ENCODE peak calls at places on chromosomes 11 and 22, in nine cellular contexts. One of them, this sample, is unnamed.

GRCh38 chr22:18079706-18080230 is 2.0 kb downstream of the PEX26 start:
- DNase-seq in stimulated activated naive CD8-positive, alpha-beta T cell treated with anti-CD3 and anti-CD28 coated beads, Interleukin-15, amount 100 ng/mL, for 72 hours: no peak
- DNase-seq in RWPE2: no peak
- DNase-seq in GM03348: no peak
- DNase-seq in GM20000: no peak
- DNase-seq in stimulated activated CD8-positive, alpha-beta memory T cell treated with anti-CD3 and anti-CD28 coated beads, Interleukin-2, amount 100 ng/mL, for 48 hours: no peak
- DNase-seq in amniotic stem cell: no peak
- DNase-seq in SW480: no peak
- DNase-seq in HCT116: no peak
- DNase-seq in this sample: no peak

GRCh38 chr11:14451825-14452224 is 47.8 kb downstream of the COPB1 start:
- DNase-seq in stimulated activated naive CD8-positive, alpha-beta T cell treated with anti-CD3 and anti-CD28 coated beads, Interleukin-15, amount 100 ng/mL, for 72 hours: no peak
- DNase-seq in RWPE2: no peak
- DNase-seq in GM03348: no peak
- DNase-seq in GM20000: no peak
- DNase-seq in stimulated activated CD8-positive, alpha-beta memory T cell treated with anti-CD3 and anti-CD28 coated beads, Interleukin-2, amount 100 ng/mL, for 48 hours: no peak
- DNase-seq in amniotic stem cell: no peak
- DNase-seq in SW480: no peak
- DNase-seq in HCT116: no peak
- DNase-seq in this sample: no peak

GRCh38 chr11:113305440-113306336 is 8.7 kb upstream of the TTC12 start:
- DNase-seq in stimulated activated naive CD8-positive, alpha-beta T cell treated with anti-CD3 and anti-CD28 coated beads, Interleukin-15, amount 100 ng/mL, for 72 hours: peak
- DNase-seq in RWPE2: no peak
- DNase-seq in GM03348: peak
- DNase-seq in GM20000: peak
- DNase-seq in stimulated activated CD8-positive, alpha-beta memory T cell treated with anti-CD3 and anti-CD28 coated beads, Interleukin-2, amount 100 ng/mL, for 48 hours: peak
- DNase-seq in amniotic stem cell: peak
- DNase-seq in SW480: peak
- DNase-seq in HCT116: peak
- DNase-seq in this sample: no peak

GRCh38 chr11:64880240-64881001 is 2.0 kb upstream of the EHD1 start:
- DNase-seq in stimulated activated naive CD8-positive, alpha-beta T cell treated with anti-CD3 and anti-CD28 coated beads, Interleukin-15, amount 100 ng/mL, for 72 hours: no peak
- DNase-seq in RWPE2: no peak
- DNase-seq in GM03348: no peak
- DNase-seq in GM20000: peak
- DNase-seq in stimulated activated CD8-positive, alpha-beta memory T cell treated with anti-CD3 and anti-CD28 coated beads, Interleukin-2, amount 100 ng/mL, for 48 hours: no peak
- DNase-seq in amniotic stem cell: no peak
- DNase-seq in SW480: no peak
- DNase-seq in HCT116: no peak
- DNase-seq in this sample: no peak

GRCh38 chr11:10993186-10993585 is 135.3 kb upstream of the ZBED5 start:
- DNase-seq in stimulated activated naive CD8-positive, alpha-beta T cell treated with anti-CD3 and anti-CD28 coated beads, Interleukin-15, amount 100 ng/mL, for 72 hours: no peak
- DNase-seq in RWPE2: no peak
- DNase-seq in GM03348: no peak
- DNase-seq in GM20000: no peak
- DNase-seq in stimulated activated CD8-positive, alpha-beta memory T cell treated with anti-CD3 and anti-CD28 coated beads, Interleukin-2, amount 100 ng/mL, for 48 hours: no peak
- DNase-seq in amniotic stem cell: no peak
- DNase-seq in SW480: no peak
- DNase-seq in HCT116: no peak
- DNase-seq in this sample: no peak

GRCh38 chr11:117300773-117301172 is 9.6 kb downstream of the BACE1-AS start:
- DNase-seq in stimulated activated naive CD8-positive, alpha-beta T cell treated with anti-CD3 and anti-CD28 coated beads, Interleukin-15, amount 100 ng/mL, for 72 hours: no peak
- DNase-seq in RWPE2: no peak
- DNase-seq in GM03348: peak
- DNase-seq in GM20000: no peak
- DNase-seq in stimulated activated CD8-positive, alpha-beta memory T cell treated with anti-CD3 and anti-CD28 coated beads, Interleukin-2, amount 100 ng/mL, for 48 hours: no peak
- DNase-seq in amniotic stem cell: no peak
- DNase-seq in SW480: no peak
- DNase-seq in HCT116: no peak
- DNase-seq in this sample: no peak

GRCh38 chr11:61961570-61962212 is 5.7 kb downstream of the FTH1 start:
- DNase-seq in stimulated activated naive CD8-positive, alpha-beta T cell treated with anti-CD3 and anti-CD28 coated beads, Interleukin-15, amount 100 ng/mL, for 72 hours: no peak
- DNase-seq in RWPE2: no peak
- DNase-seq in GM03348: no peak
- DNase-seq in GM20000: no peak
- DNase-seq in stimulated activated CD8-positive, alpha-beta memory T cell treated with anti-CD3 and anti-CD28 coated beads, Interleukin-2, amount 100 ng/mL, for 48 hours: no peak
- DNase-seq in amniotic stem cell: peak
- DNase-seq in SW480: peak
- DNase-seq in HCT116: no peak
- DNase-seq in this sample: no peak

GRCh38 chr22:36850682-36851081 is 10.1 kb upstream of the NCF4 start:
- DNase-seq in stimulated activated naive CD8-positive, alpha-beta T cell treated with anti-CD3 and anti-CD28 coated beads, Interleukin-15, amount 100 ng/mL, for 72 hours: no peak
- DNase-seq in RWPE2: no peak
- DNase-seq in GM03348: no peak
- DNase-seq in GM20000: no peak
- DNase-seq in stimulated activated CD8-positive, alpha-beta memory T cell treated with anti-CD3 and anti-CD28 coated beads, Interleukin-2, amount 100 ng/mL, for 48 hours: no peak
- DNase-seq in amniotic stem cell: no peak
- DNase-seq in SW480: no peak
- DNase-seq in HCT116: no peak
- DNase-seq in this sample: no peak

GRCh38 chr11:103450241-103450640 is 341.0 kb downstream of the DYNC2H1 start:
- DNase-seq in stimulated activated naive CD8-positive, alpha-beta T cell treated with anti-CD3 and anti-CD28 coated beads, Interleukin-15, amount 100 ng/mL, for 72 hours: no peak
- DNase-seq in RWPE2: no peak
- DNase-seq in GM03348: peak
- DNase-seq in GM20000: no peak
- DNase-seq in stimulated activated CD8-positive, alpha-beta memory T cell treated with anti-CD3 and anti-CD28 coated beads, Interleukin-2, amount 100 ng/mL, for 48 hours: no peak
- DNase-seq in amniotic stem cell: no peak
- DNase-seq in SW480: no peak
- DNase-seq in HCT116: no peak
- DNase-seq in this sample: no peak

GRCh38 chr11:11296434-11296833 is 56.6 kb downstream of the CSNK2A3 start:
- DNase-seq in stimulated activated naive CD8-positive, alpha-beta T cell treated with anti-CD3 and anti-CD28 coated beads, Interleukin-15, amount 100 ng/mL, for 72 hours: no peak
- DNase-seq in RWPE2: no peak
- DNase-seq in GM03348: no peak
- DNase-seq in GM20000: no peak
- DNase-seq in stimulated activated CD8-positive, alpha-beta memory T cell treated with anti-CD3 and anti-CD28 coated beads, Interleukin-2, amount 100 ng/mL, for 48 hours: no peak
- DNase-seq in amniotic stem cell: no peak
- DNase-seq in SW480: no peak
- DNase-seq in HCT116: no peak
- DNase-seq in this sample: no peak

GRCh38 chr22:37212174-37212906 is at the start of gene SSTR3:
- DNase-seq in stimulated activated naive CD8-positive, alpha-beta T cell treated with anti-CD3 and anti-CD28 coated beads, Interleukin-15, amount 100 ng/mL, for 72 hours: no peak
- DNase-seq in RWPE2: peak
- DNase-seq in GM03348: peak
- DNase-seq in GM20000: no peak
- DNase-seq in stimulated activated CD8-positive, alpha-beta memory T cell treated with anti-CD3 and anti-CD28 coated beads, Interleukin-2, amount 100 ng/mL, for 48 hours: no peak
- DNase-seq in amniotic stem cell: no peak
- DNase-seq in SW480: no peak
- DNase-seq in HCT116: no peak
- DNase-seq in this sample: no peak

GRCh38 chr11:113474362-113475159 is 637 bp downstream of the DRD2 start:
- DNase-seq in stimulated activated naive CD8-positive, alpha-beta T cell treated with anti-CD3 and anti-CD28 coated beads, Interleukin-15, amount 100 ng/mL, for 72 hours: peak
- DNase-seq in RWPE2: peak
- DNase-seq in GM03348: peak
- DNase-seq in GM20000: peak
- DNase-seq in stimulated activated CD8-positive, alpha-beta memory T cell treated with anti-CD3 and anti-CD28 coated beads, Interleukin-2, amount 100 ng/mL, for 48 hours: peak
- DNase-seq in amniotic stem cell: peak
- DNase-seq in SW480: peak
- DNase-seq in HCT116: no peak
- DNase-seq in this sample: no peak

GRCh38 chr11:69317401-69318092 is 23.6 kb downstream of the MYEOV start:
- DNase-seq in stimulated activated naive CD8-positive, alpha-beta T cell treated with anti-CD3 and anti-CD28 coated beads, Interleukin-15, amount 100 ng/mL, for 72 hours: no peak
- DNase-seq in RWPE2: peak
- DNase-seq in GM03348: no peak
- DNase-seq in GM20000: no peak
- DNase-seq in stimulated activated CD8-positive, alpha-beta memory T cell treated with anti-CD3 and anti-CD28 coated beads, Interleukin-2, amount 100 ng/mL, for 48 hours: no peak
- DNase-seq in amniotic stem cell: no peak
- DNase-seq in SW480: no peak
- DNase-seq in HCT116: no peak
- DNase-seq in this sample: no peak

GRCh38 chr22:31973739-31974138 is 29.4 kb downstream of the YWHAH start:
- DNase-seq in stimulated activated naive CD8-positive, alpha-beta T cell treated with anti-CD3 and anti-CD28 coated beads, Interleukin-15, amount 100 ng/mL, for 72 hours: no peak
- DNase-seq in RWPE2: no peak
- DNase-seq in GM03348: no peak
- DNase-seq in GM20000: no peak
- DNase-seq in stimulated activated CD8-positive, alpha-beta memory T cell treated with anti-CD3 and anti-CD28 coated beads, Interleukin-2, amount 100 ng/mL, for 48 hours: no peak
- DNase-seq in amniotic stem cell: no peak
- DNase-seq in SW480: no peak
- DNase-seq in HCT116: no peak
- DNase-seq in this sample: no peak

GRCh38 chr22:32708835-32709234 is 92.7 kb upstream of the TIMP3 start:
- DNase-seq in stimulated activated naive CD8-positive, alpha-beta T cell treated with anti-CD3 and anti-CD28 coated beads, Interleukin-15, amount 100 ng/mL, for 72 hours: no peak
- DNase-seq in RWPE2: no peak
- DNase-seq in GM03348: peak
- DNase-seq in GM20000: no peak
- DNase-seq in stimulated activated CD8-positive, alpha-beta memory T cell treated with anti-CD3 and anti-CD28 coated beads, Interleukin-2, amount 100 ng/mL, for 48 hours: no peak
- DNase-seq in amniotic stem cell: peak
- DNase-seq in SW480: no peak
- DNase-seq in HCT116: no peak
- DNase-seq in this sample: no peak

GRCh38 chr11:10990160-10990559 is 132.3 kb upstream of the ZBED5 start:
- DNase-seq in stimulated activated naive CD8-positive, alpha-beta T cell treated with anti-CD3 and anti-CD28 coated beads, Interleukin-15, amount 100 ng/mL, for 72 hours: no peak
- DNase-seq in RWPE2: no peak
- DNase-seq in GM03348: no peak
- DNase-seq in GM20000: no peak
- DNase-seq in stimulated activated CD8-positive, alpha-beta memory T cell treated with anti-CD3 and anti-CD28 coated beads, Interleukin-2, amount 100 ng/mL, for 48 hours: no peak
- DNase-seq in amniotic stem cell: no peak
- DNase-seq in SW480: no peak
- DNase-seq in HCT116: no peak
- DNase-seq in this sample: no peak

GRCh38 chr11:107301886-107302285 is 155.7 kb downstream of the CWF19L2 start:
- DNase-seq in stimulated activated naive CD8-positive, alpha-beta T cell treated with anti-CD3 and anti-CD28 coated beads, Interleukin-15, amount 100 ng/mL, for 72 hours: no peak
- DNase-seq in RWPE2: no peak
- DNase-seq in GM03348: no peak
- DNase-seq in GM20000: no peak
- DNase-seq in stimulated activated CD8-positive, alpha-beta memory T cell treated with anti-CD3 and anti-CD28 coated beads, Interleukin-2, amount 100 ng/mL, for 48 hours: no peak
- DNase-seq in amniotic stem cell: no peak
- DNase-seq in SW480: peak
- DNase-seq in HCT116: no peak
- DNase-seq in this sample: no peak

GRCh38 chr11:80031014-80031565 is 590.3 kb upstream of the TENM4 start:
- DNase-seq in stimulated activated naive CD8-positive, alpha-beta T cell treated with anti-CD3 and anti-CD28 coated beads, Interleukin-15, amount 100 ng/mL, for 72 hours: no peak
- DNase-seq in RWPE2: no peak
- DNase-seq in GM03348: no peak
- DNase-seq in GM20000: no peak
- DNase-seq in stimulated activated CD8-positive, alpha-beta memory T cell treated with anti-CD3 and anti-CD28 coated beads, Interleukin-2, amount 100 ng/mL, for 48 hours: no peak
- DNase-seq in amniotic stem cell: no peak
- DNase-seq in SW480: no peak
- DNase-seq in HCT116: no peak
- DNase-seq in this sample: no peak

GRCh38 chr22:43053176-43053575 is 36.0 kb downstream of the TTLL1 start:
- DNase-seq in stimulated activated naive CD8-positive, alpha-beta T cell treated with anti-CD3 and anti-CD28 coated beads, Interleukin-15, amount 100 ng/mL, for 72 hours: no peak
- DNase-seq in RWPE2: no peak
- DNase-seq in GM03348: no peak
- DNase-seq in GM20000: no peak
- DNase-seq in stimulated activated CD8-positive, alpha-beta memory T cell treated with anti-CD3 and anti-CD28 coated beads, Interleukin-2, amount 100 ng/mL, for 48 hours: no peak
- DNase-seq in amniotic stem cell: no peak
- DNase-seq in SW480: no peak
- DNase-seq in HCT116: no peak
- DNase-seq in this sample: no peak

GRCh38 chr11:114317738-114318137 is 21.5 kb downstream of the NNMT start:
- DNase-seq in stimulated activated naive CD8-positive, alpha-beta T cell treated with anti-CD3 and anti-CD28 coated beads, Interleukin-15, amount 100 ng/mL, for 72 hours: no peak
- DNase-seq in RWPE2: no peak
- DNase-seq in GM03348: peak
- DNase-seq in GM20000: no peak
- DNase-seq in stimulated activated CD8-positive, alpha-beta memory T cell treated with anti-CD3 and anti-CD28 coated beads, Interleukin-2, amount 100 ng/mL, for 48 hours: no peak
- DNase-seq in amniotic stem cell: no peak
- DNase-seq in SW480: peak
- DNase-seq in HCT116: peak
- DNase-seq in this sample: no peak

GRCh38 chr22:22996511-22997261 is 73.6 kb upstream of the GNAZ start:
- DNase-seq in stimulated activated naive CD8-positive, alpha-beta T cell treated with anti-CD3 and anti-CD28 coated beads, Interleukin-15, amount 100 ng/mL, for 72 hours: no peak
- DNase-seq in RWPE2: no peak
- DNase-seq in GM03348: no peak
- DNase-seq in GM20000: no peak
- DNase-seq in stimulated activated CD8-positive, alpha-beta memory T cell treated with anti-CD3 and anti-CD28 coated beads, Interleukin-2, amount 100 ng/mL, for 48 hours: no peak
- DNase-seq in amniotic stem cell: no peak
- DNase-seq in SW480: no peak
- DNase-seq in HCT116: no peak
- DNase-seq in this sample: no peak

GRCh38 chr11:129538323-129538722 is 162.7 kb downstream of the BARX2 start:
- DNase-seq in stimulated activated naive CD8-positive, alpha-beta T cell treated with anti-CD3 and anti-CD28 coated beads, Interleukin-15, amount 100 ng/mL, for 72 hours: no peak
- DNase-seq in RWPE2: no peak
- DNase-seq in GM03348: no peak
- DNase-seq in GM20000: no peak
- DNase-seq in stimulated activated CD8-positive, alpha-beta memory T cell treated with anti-CD3 and anti-CD28 coated beads, Interleukin-2, amount 100 ng/mL, for 48 hours: no peak
- DNase-seq in amniotic stem cell: no peak
- DNase-seq in SW480: no peak
- DNase-seq in HCT116: no peak
- DNase-seq in this sample: no peak

GRCh38 chr11:57932105-57932504 is 91.6 kb upstream of the OR9Q1 start:
- DNase-seq in stimulated activated naive CD8-positive, alpha-beta T cell treated with anti-CD3 and anti-CD28 coated beads, Interleukin-15, amount 100 ng/mL, for 72 hours: no peak
- DNase-seq in RWPE2: no peak
- DNase-seq in GM03348: no peak
- DNase-seq in GM20000: no peak
- DNase-seq in stimulated activated CD8-positive, alpha-beta memory T cell treated with anti-CD3 and anti-CD28 coated beads, Interleukin-2, amount 100 ng/mL, for 48 hours: no peak
- DNase-seq in amniotic stem cell: no peak
- DNase-seq in SW480: no peak
- DNase-seq in HCT116: no peak
- DNase-seq in this sample: no peak

GRCh38 chr11:72668645-72669347 is 5.4 kb downstream of the PDE2A start:
- DNase-seq in stimulated activated naive CD8-positive, alpha-beta T cell treated with anti-CD3 and anti-CD28 coated beads, Interleukin-15, amount 100 ng/mL, for 72 hours: peak
- DNase-seq in RWPE2: no peak
- DNase-seq in GM03348: no peak
- DNase-seq in GM20000: peak
- DNase-seq in stimulated activated CD8-positive, alpha-beta memory T cell treated with anti-CD3 and anti-CD28 coated beads, Interleukin-2, amount 100 ng/mL, for 48 hours: peak
- DNase-seq in amniotic stem cell: no peak
- DNase-seq in SW480: peak
- DNase-seq in HCT116: no peak
- DNase-seq in this sample: no peak

GRCh38 chr22:23786261-23786710 is 480 bp upstream of the SMARCB1 start:
- DNase-seq in stimulated activated naive CD8-positive, alpha-beta T cell treated with anti-CD3 and anti-CD28 coated beads, Interleukin-15, amount 100 ng/mL, for 72 hours: no peak
- DNase-seq in RWPE2: no peak
- DNase-seq in GM03348: no peak
- DNase-seq in GM20000: no peak
- DNase-seq in stimulated activated CD8-positive, alpha-beta memory T cell treated with anti-CD3 and anti-CD28 coated beads, Interleukin-2, amount 100 ng/mL, for 48 hours: no peak
- DNase-seq in amniotic stem cell: no peak
- DNase-seq in SW480: no peak
- DNase-seq in HCT116: no peak
- DNase-seq in this sample: no peak

GRCh38 chr11:101466352-101466751 is 117.5 kb downstream of the TRPC6 start:
- DNase-seq in stimulated activated naive CD8-positive, alpha-beta T cell treated with anti-CD3 and anti-CD28 coated beads, Interleukin-15, amount 100 ng/mL, for 72 hours: no peak
- DNase-seq in RWPE2: no peak
- DNase-seq in GM03348: no peak
- DNase-seq in GM20000: no peak
- DNase-seq in stimulated activated CD8-positive, alpha-beta memory T cell treated with anti-CD3 and anti-CD28 coated beads, Interleukin-2, amount 100 ng/mL, for 48 hours: no peak
- DNase-seq in amniotic stem cell: no peak
- DNase-seq in SW480: no peak
- DNase-seq in HCT116: no peak
- DNase-seq in this sample: no peak

GRCh38 chr11:19512621-19513020 is 200.0 kb upstream of the NAV2 start:
- DNase-seq in stimulated activated naive CD8-positive, alpha-beta T cell treated with anti-CD3 and anti-CD28 coated beads, Interleukin-15, amount 100 ng/mL, for 72 hours: no peak
- DNase-seq in RWPE2: no peak
- DNase-seq in GM03348: no peak
- DNase-seq in GM20000: no peak
- DNase-seq in stimulated activated CD8-positive, alpha-beta memory T cell treated with anti-CD3 and anti-CD28 coated beads, Interleukin-2, amount 100 ng/mL, for 48 hours: no peak
- DNase-seq in amniotic stem cell: no peak
- DNase-seq in SW480: no peak
- DNase-seq in HCT116: no peak
- DNase-seq in this sample: no peak

GRCh38 chr22:30717331-30717921 is 22.8 kb downstream of the OSBP2 start:
- DNase-seq in stimulated activated naive CD8-positive, alpha-beta T cell treated with anti-CD3 and anti-CD28 coated beads, Interleukin-15, amount 100 ng/mL, for 72 hours: no peak
- DNase-seq in RWPE2: no peak
- DNase-seq in GM03348: peak
- DNase-seq in GM20000: no peak
- DNase-seq in stimulated activated CD8-positive, alpha-beta memory T cell treated with anti-CD3 and anti-CD28 coated beads, Interleukin-2, amount 100 ng/mL, for 48 hours: no peak
- DNase-seq in amniotic stem cell: no peak
- DNase-seq in SW480: peak
- DNase-seq in HCT116: peak
- DNase-seq in this sample: peak

GRCh38 chr11:119254239-119254638 is 48.1 kb downstream of the CBL start:
- DNase-seq in stimulated activated naive CD8-positive, alpha-beta T cell treated with anti-CD3 and anti-CD28 coated beads, Interleukin-15, amount 100 ng/mL, for 72 hours: no peak
- DNase-seq in RWPE2: no peak
- DNase-seq in GM03348: no peak
- DNase-seq in GM20000: no peak
- DNase-seq in stimulated activated CD8-positive, alpha-beta memory T cell treated with anti-CD3 and anti-CD28 coated beads, Interleukin-2, amount 100 ng/mL, for 48 hours: peak
- DNase-seq in amniotic stem cell: no peak
- DNase-seq in SW480: no peak
- DNase-seq in HCT116: no peak
- DNase-seq in this sample: no peak

GRCh38 chr11:75147191-75147874 is 3.6 kb upstream of the SLCO2B1 start:
- DNase-seq in stimulated activated naive CD8-positive, alpha-beta T cell treated with anti-CD3 and anti-CD28 coated beads, Interleukin-15, amount 100 ng/mL, for 72 hours: no peak
- DNase-seq in RWPE2: no peak
- DNase-seq in GM03348: no peak
- DNase-seq in GM20000: no peak
- DNase-seq in stimulated activated CD8-positive, alpha-beta memory T cell treated with anti-CD3 and anti-CD28 coated beads, Interleukin-2, amount 100 ng/mL, for 48 hours: no peak
- DNase-seq in amniotic stem cell: no peak
- DNase-seq in SW480: no peak
- DNase-seq in HCT116: no peak
- DNase-seq in this sample: no peak

GRCh38 chr11:103436131-103436770 is 327.0 kb downstream of the DYNC2H1 start:
- DNase-seq in stimulated activated naive CD8-positive, alpha-beta T cell treated with anti-CD3 and anti-CD28 coated beads, Interleukin-15, amount 100 ng/mL, for 72 hours: no peak
- DNase-seq in RWPE2: no peak
- DNase-seq in GM03348: no peak
- DNase-seq in GM20000: no peak
- DNase-seq in stimulated activated CD8-positive, alpha-beta memory T cell treated with anti-CD3 and anti-CD28 coated beads, Interleukin-2, amount 100 ng/mL, for 48 hours: no peak
- DNase-seq in amniotic stem cell: no peak
- DNase-seq in SW480: no peak
- DNase-seq in HCT116: no peak
- DNase-seq in this sample: no peak

This sample was measured in HS-27A.